ENCODE peak calls at places on chromosome 10, in four cellular contexts. Z, I, P and S are unnamed samples.
A peak's percentile ranks its signal among the peaks of the same experiment; 100 is the strongest.

GRCh38 chr10:22436526-22436892 is 91.2 kb downstream of the SPAG6 start:
- DNase-seq in Z (no peak), I (no peak), P (no peak), S (no peak)

GRCh38 chr10:44388641-44389040 is 3.7 kb upstream of the CXCL12 start:
- DNase-seq in Z (no peak), I (no peak), P (no peak), S (no peak)

GRCh38 chr10:35690534-35690933 is 48.4 kb upstream of the FZD8 start:
- DNase-seq in Z (no peak), I (no peak), P (no peak), S (no peak)

GRCh38 chr10:6148908-6149307 is 53.8 kb upstream of the PFKFB3 start:
- DNase-seq in Z (no peak), I (no peak), P (no peak), S (no peak)

GRCh38 chr10:62253704-62254103 is 14.9 kb downstream of the RTKN2 start:
- DNase-seq in Z (no peak), I (no peak), P (no peak), S (no peak)

GRCh38 chr10:29669149-29669548 is 34.4 kb upstream of the SVIL start:
- DNase-seq in Z (no peak), I (no peak), P (no peak), S (no peak)

GRCh38 chr10:90917231-90917967 is 3.5 kb downstream of the ANKRD1 start:
- DNase-seq in Z (no peak), I (no peak), P (no peak), S (no peak)

GRCh38 chr10:45416603-45417002 is 42.6 kb downstream of the ALOX5 start:
- DNase-seq in Z (no peak), I (no peak), P (no peak), S (no peak)

GRCh38 chr10:110613341-110613995 is 30.7 kb upstream of the RBM20 start:
- DNase-seq in Z (no peak), I (no peak), P (no peak), S (no peak)

GRCh38 chr10:104546756-104547155 is 94.3 kb upstream of the SORCS3 start:
- DNase-seq in Z (no peak), I (no peak), P (no peak), S (no peak)

GRCh38 chr10:88886557-88886956 is 6.5 kb downstream of the STAMBPL1 start:
- DNase-seq in Z (no peak), I (no peak), P (no peak), S (no peak)

GRCh38 chr10:63819753-63820347 is 298.6 kb downstream of the REEP3 start:
- DNase-seq in Z (no peak), I (peak; percentile 42), P (no peak), S (peak; percentile 18)

GRCh38 chr10:17660921-17661320 is 17.0 kb downstream of the STAM start:
- DNase-seq in Z (no peak), I (no peak), P (no peak), S (no peak)

GRCh38 chr10:25766687-25767221 is 167.3 kb upstream of the MYO3A start:
- DNase-seq in Z (no peak), I (no peak), P (no peak), S (no peak)

GRCh38 chr10:5079306-5079830 is 14.8 kb upstream of the AKR1C3 start:
- DNase-seq in Z (no peak), I (no peak), P (no peak), S (no peak)

GRCh38 chr10:123462760-123463159 is 203.4 kb upstream of the GPR26 start:
- DNase-seq in Z (no peak), I (peak; percentile 2), P (no peak), S (no peak)

GRCh38 chr10:71766717-71767419 is 6.5 kb downstream of the VSIR start:
- DNase-seq in Z (no peak), I (peak; percentile 59), P (no peak), S (peak; percentile 86)

GRCh38 chr10:69738071-69738470 is 63.6 kb upstream of the COL13A1 start:
- DNase-seq in Z (no peak), I (no peak), P (no peak), S (no peak)

GRCh38 chr10:132788180-132788830 is 2.4 kb upstream of the NKX6-2 start:
- DNase-seq in Z (no peak), I (no peak), P (no peak), S (no peak)

GRCh38 chr10:124436191-124436638 is 13.6 kb downstream of the NKX1-2 start:
- DNase-seq in Z (no peak), I (no peak), P (no peak), S (no peak)

GRCh38 chr10:67666416-67667043 is 29.5 kb downstream of the CTNNA3 start:
- DNase-seq in Z (no peak), I (peak; percentile 36), P (no peak), S (no peak)

GRCh38 chr10:63421591-63421990 is 44.2 kb downstream of the JMJD1C start:
- DNase-seq in Z (no peak), I (no peak), P (no peak), S (no peak)

GRCh38 chr10:91313761-91314520 is 93.5 kb downstream of the PCGF5 start:
- DNase-seq in Z (no peak), I (no peak), P (no peak), S (peak; percentile 59)

GRCh38 chr10:5591336-5591824 is 66.6 kb downstream of the CALML3 start:
- DNase-seq in Z (no peak), I (no peak), P (no peak), S (no peak)

GRCh38 chr10:103500481-103500880 is 7.0 kb downstream of the NEURL1 start:
- DNase-seq in Z (no peak), I (no peak), P (no peak), S (no peak)

GRCh38 chr10:69472544-69472943 is 21.3 kb downstream of the TSPAN15 start:
- DNase-seq in Z (no peak), I (no peak), P (no peak), S (no peak)

GRCh38 chr10:113199459-113199858 is 249.4 kb downstream of the TCF7L2 start:
- DNase-seq in Z (no peak), I (no peak), P (no peak), S (peak; percentile 11)

GRCh38 chr10:106816318-106817085 is 348.0 kb downstream of the SORCS1 start:
- DNase-seq in Z (no peak), I (no peak), P (no peak), S (no peak)

GRCh38 chr10:123287594-123288247 is 133.5 kb downstream of the BUB3 start:
- DNase-seq in Z (no peak), I (peak; percentile 33), P (no peak), S (no peak)

GRCh38 chr10:72601144-72601543 is 24.7 kb downstream of the MICU1 start:
- DNase-seq in Z (no peak), I (no peak), P (no peak), S (no peak)

GRCh38 chr10:108374991-108375390 is 1210.5 kb upstream of the SORCS1 start:
- DNase-seq in Z (no peak), I (no peak), P (no peak), S (no peak)

GRCh38 chr10:90675621-90676020 is 182.2 kb downstream of the HTR7 start:
- DNase-seq in Z (no peak), I (no peak), P (no peak), S (no peak)

GRCh38 chr10:109187677-109188076 is 735.6 kb downstream of the XPNPEP1 start:
- DNase-seq in Z (no peak), I (no peak), P (no peak), S (peak; percentile 81)

GRCh38 chr10:22252286-22252800 is 34.5 kb upstream of the EBLN1 start:
- DNase-seq in Z (peak; percentile 27), I (no peak), P (no peak), S (no peak)

GRCh38 chr10:130261766-130262165 is 125.6 kb downstream of the GLRX3 start:
- DNase-seq in Z (no peak), I (no peak), P (no peak), S (no peak)
- H3K9me3 ChIP-seq in Z (no peaks in the 10 kb centered on the region), I (peaks cover 9% of the 10 kb centered on the region), P (peaks cover 31% of the 10 kb centered on the region), S (peaks cover 71% of the 10 kb centered on the region)

GRCh38 chr10:24428410-24428782 is 219.5 kb downstream of the KIAA1217 start:
- DNase-seq in Z (no peak), I (no peak), P (no peak), S (no peak)
- H3K27ac ChIP-seq in Z (no peak overlapping the region), I (no peak overlapping the region), P (no peak overlapping the region), S (no peak overlapping the region)

DNA sequence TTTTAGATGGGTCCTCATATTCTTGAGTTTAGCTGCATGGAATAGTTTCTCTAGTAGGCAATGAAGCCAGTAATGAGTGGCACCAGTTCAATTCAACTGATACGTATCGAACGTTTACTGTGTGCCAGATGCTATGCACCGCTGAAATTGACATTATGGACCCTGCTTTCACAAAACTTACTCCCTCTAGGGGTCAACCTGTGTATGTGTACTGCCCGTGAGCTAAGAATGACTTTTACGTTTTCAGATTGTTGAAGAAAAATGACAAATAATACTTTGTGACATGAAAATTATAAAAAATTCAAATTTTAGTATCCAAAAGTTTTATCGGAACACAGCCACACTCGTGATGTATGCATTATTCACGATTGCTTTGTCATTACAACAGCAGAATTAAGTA is 95.5 kb downstream of the ZMYND11 start:
- DNase-seq in Z (no peak), I (peak; percentile 5), P (no peak), S (no peak)
- TF ChIP-seq CTCF in Z (peak; percentile 50), I (peak; percentile 66), P (no peak), S (peak; percentile 49)

DNA sequence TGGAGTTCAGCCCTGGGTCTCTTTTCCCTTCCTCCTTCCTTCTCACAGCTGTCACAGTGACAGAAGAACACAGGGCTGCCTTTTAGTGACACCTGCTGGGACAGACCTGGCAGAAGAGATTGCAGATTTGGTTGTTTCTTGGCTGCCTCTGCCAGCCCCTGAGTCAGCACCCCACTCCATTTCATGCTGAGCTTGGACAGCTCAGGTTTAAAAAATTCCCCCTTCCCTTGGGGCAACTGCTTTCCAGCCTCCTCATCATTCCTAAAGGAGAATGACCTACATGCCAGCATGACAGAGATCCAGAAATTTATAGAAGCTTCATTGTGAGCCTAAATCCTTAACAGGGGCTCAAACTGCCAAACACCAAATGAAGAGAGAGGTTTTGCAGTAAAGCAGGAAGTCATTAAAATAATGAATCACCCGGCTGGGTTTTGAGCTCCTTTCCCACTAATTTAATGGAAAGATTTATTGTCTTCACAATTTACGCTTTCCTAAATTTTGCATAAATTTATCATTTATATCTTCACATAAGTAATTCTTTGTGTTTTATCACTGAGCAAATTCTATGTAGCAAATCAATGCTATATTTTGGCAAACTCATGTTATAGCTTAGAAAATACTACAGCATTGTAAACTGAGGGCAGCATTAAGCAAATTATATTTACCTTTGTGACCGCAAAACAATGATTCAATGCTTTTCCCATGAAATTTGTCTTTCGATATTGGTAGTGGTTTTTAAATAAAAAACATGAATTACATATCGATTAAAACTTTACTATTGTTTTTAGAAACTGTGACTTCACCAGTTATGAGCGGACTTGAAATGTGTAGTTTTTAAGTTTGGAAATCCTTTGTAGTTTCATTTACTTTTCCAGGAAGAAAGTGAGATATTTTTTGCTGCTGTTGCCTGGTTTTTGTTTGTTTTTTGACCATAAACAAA is 399.5 kb upstream of the ANKRD30A start:
- DNase-seq in Z (no peak), I (peak; percentile 54), P (no peak), S (peak; percentile 45)
- H3K9me3 ChIP-seq in Z (no peaks in the 10 kb centered on the region), I (no peaks in the 10 kb centered on the region), P (no peaks in the 10 kb centered on the region), S (no peaks in the 10 kb centered on the region)